ENCODE peak calls at places on chromosome 14, in six cellular contexts. G is activated CD8-positive, alpha-beta memory T cell treated with anti-CD3 and anti-CD28 coated beads for 1 hour; O is Kasumi-1; Q is nephron progenitor cell; L is aorta; C is stimulated activated CD4-positive, alpha-beta T cell treated with anti-CD3 and anti-CD28 coated beads, TNF-alpha, amount 100 ng/mL, for 4 hours. S is an unnamed sample.

GRCh38 chr14:52778702-52779101 is 12.7 kb downstream of the GNPNAT1 start:
- DNase-seq in G (no peak), O (no peak), Q (no peak), L (no peak), C (no peak), S (no peak)

GRCh38 chr14:93984070-93984469 is 7.7 kb upstream of the ASB2 start:
- DNase-seq in G (no peak), O (no peak), Q (no peak), L (no peak), C (no peak), S (no peak)

GRCh38 chr14:51938137-51938536 is 51.2 kb upstream of the RTRAF start:
- DNase-seq in G (no peak), O (no peak), Q (no peak), L (no peak), C (no peak), S (no peak)

GRCh38 chr14:56145181-56145580 is 27.0 kb downstream of the PELI2 start:
- DNase-seq in G (no peak), O (no peak), Q (no peak), L (no peak), C (no peak), S (no peak)

GRCh38 chr14:30443368-30444007 is 115.5 kb upstream of the G2E3 start:
- DNase-seq in G (no peak), O (peak), Q (no peak), L (no peak), C (no peak), S (no peak)

GRCh38 chr14:49971156-49972141 is 78.6 kb downstream of the ARF6 start:
- DNase-seq in G (peak), O (peak), Q (no peak), L (no peak), C (no peak), S (no peak)

GRCh38 chr14:104532191-104532555 is 47.4 kb upstream of the C14orf180 start:
- DNase-seq in G (no peak), O (no peak), Q (no peak), L (no peak), C (no peak), S (no peak)

GRCh38 chr14:90796319-90796718 is 19.9 kb downstream of the TTC7B start:
- DNase-seq in G (no peak), O (peak), Q (no peak), L (no peak), C (no peak), S (no peak)

GRCh38 chr14:89489796-89490506 is 72.9 kb upstream of the FOXN3 start:
- DNase-seq in G (no peak), O (no peak), Q (peak), L (no peak), C (no peak), S (no peak)

GRCh38 chr14:52076334-52076733 is 7.5 kb upstream of the NID2 start:
- DNase-seq in G (no peak), O (no peak), Q (no peak), L (peak), C (no peak), S (no peak)

GRCh38 chr14:87434011-87434410 is 559.0 kb downstream of the GALC start:
- DNase-seq in G (no peak), O (no peak), Q (no peak), L (no peak), C (no peak), S (no peak)

GRCh38 chr14:31937730-31938346 is 139.3 kb upstream of the ARHGAP5 start:
- DNase-seq in G (no peak), O (peak), Q (no peak), L (no peak), C (peak), S (no peak)

GRCh38 chr14:39102265-39102968 is 618 bp downstream of the SEC23A start:
- DNase-seq in G (no peak), O (peak), Q (no peak), L (no peak), C (no peak), S (no peak)

GRCh38 chr14:79584679-79585078 is 626.6 kb downstream of the DIO2 start:
- DNase-seq in G (no peak), O (no peak), Q (no peak), L (no peak), C (no peak), S (no peak)

GRCh38 chr14:43539210-43539609 is 967.9 kb downstream of the FSCB start:
- DNase-seq in G (no peak), O (no peak), Q (no peak), L (no peak), C (no peak), S (no peak)

GRCh38 chr14:55530464-55530863 is 49.5 kb upstream of the KTN1 start:
- DNase-seq in G (no peak), O (no peak), Q (no peak), L (no peak), C (no peak), S (no peak)

GRCh38 chr14:68788275-68789001 is 4.4 kb downstream of the ZFP36L1 start:
- DNase-seq in G (no peak), O (no peak), Q (no peak), L (no peak), C (no peak), S (no peak)

GRCh38 chr14:32635103-32635719 is 303.5 kb upstream of the NPAS3 start:
- DNase-seq in G (no peak), O (no peak), Q (no peak), L (no peak), C (no peak), S (no peak)

GRCh38 chr14:92860097-92860496 is 62.9 kb upstream of the CHGA start:
- DNase-seq in G (no peak), O (no peak), Q (no peak), L (no peak), C (no peak), S (no peak)

GRCh38 chr14:97411938-97412612 is 614.9 kb downstream of the VRK1 start:
- DNase-seq in G (no peak), O (no peak), Q (peak), L (no peak), C (no peak), S (no peak)

GRCh38 chr14:43540948-43541347 is 966.1 kb downstream of the FSCB start:
- DNase-seq in G (no peak), O (no peak), Q (peak), L (no peak), C (no peak), S (no peak)

GRCh38 chr14:101542391-101542790 is 18.9 kb upstream of the DIO3 start:
- DNase-seq in G (no peak), O (no peak), Q (no peak), L (no peak), C (no peak), S (no peak)

GRCh38 chr14:103741876-103742275 is 26.3 kb downstream of the ZFYVE21 start:
- DNase-seq in G (no peak), O (no peak), Q (no peak), L (peak), C (no peak), S (no peak)

GRCh38 chr14:87397499-87397898 is 595.5 kb downstream of the GALC start:
- DNase-seq in G (no peak), O (no peak), Q (no peak), L (no peak), C (no peak), S (no peak)

GRCh38 chr14:23042162-23042965 is at the start of gene PSMB11:
- DNase-seq in G (no peak), O (no peak), Q (no peak), L (peak), C (no peak), S (no peak)

GRCh38 chr14:86364634-86365033 is 834.7 kb downstream of the FLRT2 start:
- DNase-seq in G (no peak), O (no peak), Q (no peak), L (no peak), C (no peak), S (no peak)

GRCh38 chr14:66017960-66018359 is 468.2 kb upstream of the CCDC196 start:
- DNase-seq in G (no peak), O (no peak), Q (no peak), L (no peak), C (no peak), S (no peak)

GRCh38 chr14:77498120-77498979 is at the start of gene ISM2:
- DNase-seq in G (no peak), O (peak), Q (peak), L (no peak), C (no peak), S (no peak)

GRCh38 chr14:31239673-31240072 is 32.1 kb upstream of the HECTD1 start:
- DNase-seq in G (no peak), O (no peak), Q (no peak), L (no peak), C (no peak), S (no peak)

GRCh38 chr14:75250800-75251199 is 27.8 kb upstream of the FOS start:
- DNase-seq in G (no peak), O (no peak), Q (no peak), L (no peak), C (no peak), S (no peak)

GRCh38 chr14:92484132-92484823 is 29.3 kb upstream of the RIN3 start:
- DNase-seq in G (no peak), O (no peak), Q (no peak), L (no peak), C (no peak), S (no peak)

GRCh38 chr14:67513631-67514108 is 19.4 kb upstream of the PLEKHH1 start:
- DNase-seq in G (no peak), O (no peak), Q (no peak), L (no peak), C (no peak), S (no peak)

GRCh38 chr14:32524609-32525391 is 195.7 kb downstream of the AKAP6 start:
- DNase-seq in G (no peak), O (no peak), Q (no peak), L (no peak), C (no peak), S (no peak)

S was measured in esophagus squamous epithelium.